ENCODE peak calls at places on chromosomes 13 and 19, in five cellular contexts. One of them, this sample, is unnamed.

GRCh38 chr13:111011899-111012298 is 97.0 kb upstream of the ANKRD10 start:
- DNase-seq in stimulated activated CD8-positive, alpha-beta memory T cell treated with anti-CD3 and anti-CD28 coated beads, Interleukin-4, amount 100 ng/mL, for 1 hour: no peak
- DNase-seq in AG04450: no peak
- DNase-seq in foreskin fibroblast: peak; percentile 38
- DNase-seq in NCI-H460: no peak
- DNase-seq in this sample: no peak

GRCh38 chr13:21218351-21219043 is 42.0 kb downstream of the MRPL57 start:
- DNase-seq in stimulated activated CD8-positive, alpha-beta memory T cell treated with anti-CD3 and anti-CD28 coated beads, Interleukin-4, amount 100 ng/mL, for 1 hour: no peak
- DNase-seq in AG04450: no peak
- DNase-seq in foreskin fibroblast: no peak
- DNase-seq in NCI-H460: no peak
- DNase-seq in this sample: no peak

GRCh38 chr13:59677966-59678814 is 485.5 kb downstream of the DIAPH3 start:
- DNase-seq in stimulated activated CD8-positive, alpha-beta memory T cell treated with anti-CD3 and anti-CD28 coated beads, Interleukin-4, amount 100 ng/mL, for 1 hour: no peak
- DNase-seq in AG04450: peak; percentile 43
- DNase-seq in foreskin fibroblast: peak; percentile 9
- DNase-seq in NCI-H460: peak; percentile 32
- DNase-seq in this sample: no peak

GRCh38 chr13:109196896-109197295 is 567.5 kb downstream of the MYO16 start:
- DNase-seq in stimulated activated CD8-positive, alpha-beta memory T cell treated with anti-CD3 and anti-CD28 coated beads, Interleukin-4, amount 100 ng/mL, for 1 hour: no peak
- DNase-seq in AG04450: no peak
- DNase-seq in foreskin fibroblast: no peak
- DNase-seq in NCI-H460: no peak
- DNase-seq in this sample: no peak

GRCh38 chr19:30791116-30791515 is 418.9 kb downstream of the ZNF536 start:
- DNase-seq in stimulated activated CD8-positive, alpha-beta memory T cell treated with anti-CD3 and anti-CD28 coated beads, Interleukin-4, amount 100 ng/mL, for 1 hour: no peak
- DNase-seq in AG04450: no peak
- DNase-seq in foreskin fibroblast: no peak
- DNase-seq in NCI-H460: no peak
- DNase-seq in this sample: no peak

GRCh38 chr13:45441633-45442032 is 23.1 kb upstream of the COG3 start:
- DNase-seq in stimulated activated CD8-positive, alpha-beta memory T cell treated with anti-CD3 and anti-CD28 coated beads, Interleukin-4, amount 100 ng/mL, for 1 hour: no peak
- DNase-seq in AG04450: no peak
- DNase-seq in foreskin fibroblast: peak; percentile 47
- DNase-seq in NCI-H460: no peak
- DNase-seq in this sample: no peak

GRCh38 chr19:35843676-35844481 is 8.4 kb downstream of the NPHS1 start:
- DNase-seq in stimulated activated CD8-positive, alpha-beta memory T cell treated with anti-CD3 and anti-CD28 coated beads, Interleukin-4, amount 100 ng/mL, for 1 hour: no peak
- DNase-seq in AG04450: no peak
- DNase-seq in foreskin fibroblast: no peak
- DNase-seq in NCI-H460: no peak
- DNase-seq in this sample: peak; percentile 87

GRCh38 chr19:31270897-31271568 is 78.2 kb downstream of the TSHZ3 start:
- DNase-seq in stimulated activated CD8-positive, alpha-beta memory T cell treated with anti-CD3 and anti-CD28 coated beads, Interleukin-4, amount 100 ng/mL, for 1 hour: no peak
- DNase-seq in AG04450: peak; percentile 7
- DNase-seq in foreskin fibroblast: no peak
- DNase-seq in NCI-H460: no peak
- DNase-seq in this sample: no peak

GRCh38 chr13:18978447-18978846 is 203.2 kb downstream of the TUBA3C start:
- DNase-seq in stimulated activated CD8-positive, alpha-beta memory T cell treated with anti-CD3 and anti-CD28 coated beads, Interleukin-4, amount 100 ng/mL, for 1 hour: no peak
- DNase-seq in AG04450: no peak
- DNase-seq in foreskin fibroblast: no peak
- DNase-seq in NCI-H460: no peak
- DNase-seq in this sample: no peak

GRCh38 chr13:36774895-36775294 is 44.1 kb upstream of the RFXAP start:
- DNase-seq in stimulated activated CD8-positive, alpha-beta memory T cell treated with anti-CD3 and anti-CD28 coated beads, Interleukin-4, amount 100 ng/mL, for 1 hour: no peak
- DNase-seq in AG04450: no peak
- DNase-seq in foreskin fibroblast: no peak
- DNase-seq in NCI-H460: no peak
- DNase-seq in this sample: no peak

GRCh38 chr19:32200312-32201038 is 144.9 kb upstream of the ZNF507 start:
- DNase-seq in stimulated activated CD8-positive, alpha-beta memory T cell treated with anti-CD3 and anti-CD28 coated beads, Interleukin-4, amount 100 ng/mL, for 1 hour: no peak
- DNase-seq in AG04450: no peak
- DNase-seq in foreskin fibroblast: no peak
- DNase-seq in NCI-H460: no peak
- DNase-seq in this sample: no peak

GRCh38 chr19:55642153-55643002 is 1.1 kb upstream of the ZNF581 start:
- DNase-seq in stimulated activated CD8-positive, alpha-beta memory T cell treated with anti-CD3 and anti-CD28 coated beads, Interleukin-4, amount 100 ng/mL, for 1 hour: no peak
- DNase-seq in AG04450: no peak
- DNase-seq in foreskin fibroblast: no peak
- DNase-seq in NCI-H460: no peak
- DNase-seq in this sample: no peak

GRCh38 chr19:39797083-39797482 is 18.4 kb downstream of the LEUTX start:
- DNase-seq in stimulated activated CD8-positive, alpha-beta memory T cell treated with anti-CD3 and anti-CD28 coated beads, Interleukin-4, amount 100 ng/mL, for 1 hour: no peak
- DNase-seq in AG04450: no peak
- DNase-seq in foreskin fibroblast: no peak
- DNase-seq in NCI-H460: no peak
- DNase-seq in this sample: no peak

GRCh38 chr13:39107484-39108040 is 69.3 kb downstream of the NHLRC3 start:
- DNase-seq in stimulated activated CD8-positive, alpha-beta memory T cell treated with anti-CD3 and anti-CD28 coated beads, Interleukin-4, amount 100 ng/mL, for 1 hour: no peak
- DNase-seq in AG04450: no peak
- DNase-seq in foreskin fibroblast: no peak
- DNase-seq in NCI-H460: no peak
- DNase-seq in this sample: no peak

GRCh38 chr13:101181076-101181685 is 235.1 kb downstream of the NALCN start:
- DNase-seq in stimulated activated CD8-positive, alpha-beta memory T cell treated with anti-CD3 and anti-CD28 coated beads, Interleukin-4, amount 100 ng/mL, for 1 hour: no peak
- DNase-seq in AG04450: no peak
- DNase-seq in foreskin fibroblast: no peak
- DNase-seq in NCI-H460: no peak
- DNase-seq in this sample: no peak

GRCh38 chr13:100274942-100275506 is 186.1 kb downstream of the PCCA start:
- DNase-seq in stimulated activated CD8-positive, alpha-beta memory T cell treated with anti-CD3 and anti-CD28 coated beads, Interleukin-4, amount 100 ng/mL, for 1 hour: no peak
- DNase-seq in AG04450: no peak
- DNase-seq in foreskin fibroblast: no peak
- DNase-seq in NCI-H460: no peak
- DNase-seq in this sample: no peak

GRCh38 chr13:113413898-113414282 is 39.4 kb downstream of the ADPRHL1 start:
- DNase-seq in stimulated activated CD8-positive, alpha-beta memory T cell treated with anti-CD3 and anti-CD28 coated beads, Interleukin-4, amount 100 ng/mL, for 1 hour: no peak
- DNase-seq in AG04450: no peak
- DNase-seq in foreskin fibroblast: no peak
- DNase-seq in NCI-H460: no peak
- DNase-seq in this sample: no peak

GRCh38 chr19:11480927-11481776 is at the start of gene ELAVL3:
- DNase-seq in stimulated activated CD8-positive, alpha-beta memory T cell treated with anti-CD3 and anti-CD28 coated beads, Interleukin-4, amount 100 ng/mL, for 1 hour: no peak
- DNase-seq in AG04450: no peak
- DNase-seq in foreskin fibroblast: no peak
- DNase-seq in NCI-H460: no peak
- DNase-seq in this sample: no peak

GRCh38 chr13:26449063-26449848 is 108.2 kb upstream of the WASF3 start:
- DNase-seq in stimulated activated CD8-positive, alpha-beta memory T cell treated with anti-CD3 and anti-CD28 coated beads, Interleukin-4, amount 100 ng/mL, for 1 hour: no peak
- DNase-seq in AG04450: no peak
- DNase-seq in foreskin fibroblast: no peak
- DNase-seq in NCI-H460: no peak
- DNase-seq in this sample: no peak

GRCh38 chr19:55091126-55091910 is 15.6 kb downstream of the EPS8L1 start:
- DNase-seq in stimulated activated CD8-positive, alpha-beta memory T cell treated with anti-CD3 and anti-CD28 coated beads, Interleukin-4, amount 100 ng/mL, for 1 hour: no peak
- DNase-seq in AG04450: no peak
- DNase-seq in foreskin fibroblast: no peak
- DNase-seq in NCI-H460: no peak
- DNase-seq in this sample: no peak